ENCODE peak calls at places on chromosomes 11 and 22, in ten cellular contexts. Q is SK-N-SH, Y is GM23338, M is transverse colon, T is HCT116, Z is upper lobe of left lung, N is K562, W is Panc1, R is HepG2, J is stomach. E is an unnamed sample.

GRCh38 chr22:50641696-50642607 is 14.0 kb upstream of the ARSA start:
- DNase-seq in M (no peak), N (no peak), Y (peak; percentile 92), R (peak; percentile 95), Z (peak; percentile 38), Q (no peak), J (no peak), W (no peak), T (no peak), E (no peak)

GRCh38 chr11:56886465-56886864 is 102.2 kb upstream of the OR5AK2 start:
- DNase-seq in Q (no peak), Y (no peak), M (no peak), R (no peak), J (no peak), T (no peak), N (no peak), Z (no peak), W (no peak), E (no peak)

GRCh38 chr11:108494182-108494581 is 4.0 kb downstream of the POGLUT3 start:
- DNase-seq in N (peak; percentile 27), Y (no peak), W (no peak), M (no peak), T (no peak), R (no peak), J (no peak), Q (no peak), Z (no peak), E (no peak)

GRCh38 chr22:36182871-36183270 is 18.7 kb downstream of the APOL4 start:
- DNase-seq in Q (no peak), R (no peak), Z (no peak), W (no peak), M (no peak), T (no peak), N (no peak), J (no peak), Y (no peak), E (no peak)

GRCh38 chr22:50178471-50178864 is 7.2 kb upstream of the TRABD start:
- DNase-seq in W (no peak), T (no peak), Z (no peak), R (no peak), Y (peak; percentile 28), Q (no peak), N (no peak), M (no peak), J (no peak), E (peak; percentile 75)

GRCh38 chr11:118057424-118058145 is 19.3 kb upstream of the TMPRSS4 start:
- DNase-seq in R (no peak), Z (peak; percentile 13), M (peak; percentile 5), T (no peak), N (no peak), J (no peak), W (no peak), Y (no peak), Q (no peak), E (no peak)

GRCh38 chr11:110490886-110491285 is 61.1 kb downstream of the FDX1 start:
- DNase-seq in J (no peak), M (no peak), T (no peak), R (no peak), W (no peak), N (peak; percentile 7), Q (no peak), Z (no peak), Y (no peak), E (no peak)

GRCh38 chr11:33258631-33259184 is 1.5 kb downstream of the HIPK3 start:
- DNase-seq in R (peak; percentile 53), T (no peak), M (no peak), Q (no peak), Y (no peak), W (peak; percentile 45), N (no peak), J (no peak), Z (no peak), E (no peak)

GRCh38 chr11:34680918-34681554 is 60.1 kb downstream of the EHF start:
- DNase-seq in R (peak; percentile 53), Z (no peak), T (peak; percentile 86), Q (no peak), N (no peak), W (peak; percentile 88), M (no peak), J (no peak), Y (peak; percentile 16), E (no peak)

GRCh38 chr11:28505216-28505615 is 397.0 kb downstream of the METTL15 start:
- DNase-seq in J (no peak), W (no peak), Q (no peak), T (no peak), Y (no peak), Z (no peak), M (no peak), N (no peak), R (no peak), E (no peak)

GRCh38 chr22:24039046-24039445 is 27.9 kb downstream of the CABIN1 start:
- DNase-seq in J (no peak), N (no peak), R (no peak), T (no peak), Y (no peak), Z (no peak), W (no peak), Q (no peak), M (no peak), E (no peak)

DNA sequence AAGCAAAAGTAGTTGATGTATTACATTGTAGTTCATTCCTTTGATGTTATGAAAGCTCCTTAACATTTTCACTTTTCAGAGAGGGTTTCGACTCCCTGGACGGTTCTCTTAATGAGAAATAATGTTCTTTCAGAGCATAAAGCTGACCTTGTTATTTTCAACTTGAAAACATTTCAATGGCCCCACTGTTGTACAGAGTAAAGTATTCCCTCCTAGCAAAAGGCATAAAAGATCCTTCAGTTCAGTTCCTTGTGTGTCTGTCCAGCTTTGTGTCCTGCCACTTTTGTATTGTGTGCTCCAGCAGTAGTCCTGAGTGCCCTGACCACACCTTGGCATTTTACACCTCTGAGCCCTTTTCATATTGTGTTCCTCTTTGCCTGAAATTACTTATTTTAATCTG is 64.0 kb downstream of the UVRAG start:
- DNase-seq in J (no peak), Q (no peak), Y (no peak), T (no peak), W (no peak), M (no peak), R (no peak), Z (no peak), N (no peak), E (no peak)
- H3K4me1 ChIP-seq in J (peaks cover 4% of the 10 kb centered on the region), Q (no peaks in the 10 kb centered on the region), Y (no peaks in the 10 kb centered on the region), T (no peaks in the 10 kb centered on the region), W (no peaks in the 10 kb centered on the region), M (no peaks in the 10 kb centered on the region), R (peaks cover 6% of the 10 kb centered on the region), Z (no peaks in the 10 kb centered on the region), N (peaks cover 2% of the 10 kb centered on the region), E (no peaks in the 10 kb centered on the region)

DNA sequence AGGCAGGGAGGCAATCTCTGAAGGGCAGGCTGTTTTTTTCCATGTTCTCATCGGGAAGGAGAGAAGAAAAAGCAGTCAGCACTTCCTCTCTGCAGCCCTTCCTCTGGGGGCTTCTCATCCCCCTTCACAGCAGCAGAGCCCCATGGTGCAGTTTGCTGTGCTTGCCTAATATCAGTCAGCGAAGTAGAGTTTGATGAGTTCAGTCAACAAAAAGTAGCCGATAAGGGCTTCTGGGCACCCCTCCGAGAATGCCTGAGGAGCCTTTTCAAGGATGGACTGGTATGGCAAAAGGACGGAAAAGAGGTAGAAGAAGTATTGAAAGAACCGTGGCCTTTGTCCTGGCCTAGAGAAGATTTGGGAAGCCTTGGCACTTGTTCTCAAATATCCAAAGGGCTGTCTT is 55.6 kb downstream of the NAV2 start:
- DNase-seq in Q (no peak), W (no peak), M (no peak), Z (peak; percentile 67), J (no peak), T (no peak), Y (no peak), R (no peak), N (no peak), E (no peak)
- H3K27me3 ChIP-seq in Q (no peaks in the 10 kb centered on the region), W (no peaks in the 10 kb centered on the region), M (no peaks in the 10 kb centered on the region), Z (no peaks in the 10 kb centered on the region), J (no peaks in the 10 kb centered on the region), T (peaks cover 52% of the 10 kb centered on the region), Y (no peaks in the 10 kb centered on the region), R (peaks cover 2% of the 10 kb centered on the region), N (peaks cover 6% of the 10 kb centered on the region), E (peaks cover 7% of the 10 kb centered on the region)

GRCh38 chr11:123757976-123758375 is 3.7 kb upstream of the OR6X1 start:
- DNase-seq in M (no peak), Q (no peak), N (no peak), J (no peak), W (no peak), T (no peak), R (no peak), Y (no peak), Z (no peak), E (no peak)

GRCh38 chr11:123760894-123761293 is 6.6 kb upstream of the OR6X1 start:
- DNase-seq in T (no peak), R (no peak), Q (no peak), N (no peak), W (no peak), Y (no peak), M (no peak), Z (no peak), J (no peak), E (no peak)

GRCh38 chr11:123765601-123766000 is 11.3 kb upstream of the OR6X1 start:
- DNase-seq in N (no peak), Z (no peak), T (no peak), R (no peak), J (no peak), M (no peak), Y (no peak), W (no peak), Q (no peak), E (no peak)

GRCh38 chr11:123762422-123762821 is 8.1 kb upstream of the OR6X1 start:
- DNase-seq in W (no peak), M (no peak), Z (no peak), N (no peak), T (no peak), R (no peak), Y (no peak), J (no peak), Q (no peak), E (no peak)
- TF ChIP-seq POLR2AphosphoS5 in W (no peak), M (no peak), Z (no peak), N (no peak), T (no peak), R (no peak), Y (no peak), J (no peak), Q (no peak), E (no peak)

GRCh38 chr22:45240810-45241631 is at the start of gene KIAA0930:
- DNase-seq in Q (peak; percentile 100), N (peak; percentile 56), M (peak; percentile 88), R (peak; percentile 53), T (peak; percentile 54), Y (peak; percentile 94), J (peak; percentile 81), W (no peak), Z (peak; percentile 82), E (peak; percentile 96)

GRCh38 chr22:45240137-45240809 is 421 bp downstream of the KIAA0930 start:
- DNase-seq in R (no peak), T (no peak), W (no peak), Q (peak; percentile 78), Z (peak; percentile 39), J (no peak), M (peak; percentile 35), N (no peak), Y (peak; percentile 53), E (peak; percentile 92)

GRCh38 chr22:45246060-45246985 is 5.6 kb upstream of the KIAA0930 start:
- DNase-seq in T (peak; percentile 92), M (peak; percentile 79), N (no peak), J (peak; percentile 81), R (peak; percentile 98), Z (peak; percentile 82), W (peak; percentile 71), Q (peak; percentile 73), Y (no peak), E (no peak)

GRCh38 chr22:45239378-45240136 is 1.1 kb downstream of the KIAA0930 start:
- DNase-seq in R (no peak), W (no peak), Y (no peak), M (no peak), Z (peak; percentile 45), T (no peak), N (no peak), Q (peak; percentile 27), J (no peak), E (peak; percentile 78)

GRCh38 chr22:45242778-45243191 is 2.1 kb upstream of the KIAA0930 start:
- DNase-seq in M (peak; percentile 56), N (peak; percentile 6), W (no peak), Q (no peak), R (peak; percentile 57), Z (no peak), Y (peak; percentile 33), T (no peak), J (peak; percentile 88), E (no peak)
- H3K4me1 ChIP-seq in M (peaks cover 33% of the 10 kb centered on the region), N (peaks cover 17% of the 10 kb centered on the region), W (peaks cover 12% of the 10 kb centered on the region), Q (peaks cover 13% of the 10 kb centered on the region), R (peaks cover 84% of the 10 kb centered on the region), Z (peaks cover 20% of the 10 kb centered on the region), Y (peaks cover 10% of the 10 kb centered on the region), T (peaks cover 67% of the 10 kb centered on the region), J (peaks cover 54% of the 10 kb centered on the region), E (peaks cover 58% of the 10 kb centered on the region)